ENCODE peak calls at places on chromosomes 12 and 14, in seven cellular contexts. D is IMR-90, G is H1, E is WTC11, K is A549, Q is HepG2, I is K562. N is an unnamed sample.

GRCh38 chr12:68252077-68252476 is 1.3 kb downstream of the IL22 start:
- DNase-seq in D (no peak), G (no peak), E (no peak), K (no peak), Q (no peak), I (no peak), N (no peak)

GRCh38 chr12:91695964-91696363 is 449.7 kb downstream of the BTG1 start:
- DNase-seq in D (no peak), G (no peak), E (no peak), K (no peak), Q (no peak), I (no peak), N (peak; percentile 32)

GRCh38 chr12:75579552-75579951 is 68.1 kb upstream of the KRR1 start:
- DNase-seq in D (no peak), G (no peak), E (no peak), K (no peak), Q (no peak), I (no peak), N (no peak)

GRCh38 chr12:49971141-49971540 is 1.6 kb upstream of the AQP6 start:
- DNase-seq in D (no peak), G (no peak), E (no peak), K (no peak), Q (no peak), I (no peak), N (no peak)

GRCh38 chr12:125340791-125341190 is 275.6 kb downstream of the AACS start:
- DNase-seq in D (peak; percentile 52), G (no peak), E (no peak), K (peak; percentile 11), Q (peak; percentile 3), I (no peak), N (no peak)

GRCh38 chr12:78096909-78097597 is 266.4 kb downstream of the NAV3 start:
- DNase-seq in D (peak; percentile 69), G (no peak), E (no peak), K (no peak), Q (no peak), I (no peak), N (peak; percentile 60)

GRCh38 chr12:114240288-114240687 is 165.7 kb downstream of the TBX5 start:
- DNase-seq in D (no peak), G (no peak), E (no peak), K (no peak), Q (no peak), I (no peak), N (no peak)

GRCh38 chr14:73463411-73463810 is 5.1 kb upstream of the NUMB start:
- DNase-seq in D (peak; percentile 98), G (no peak), E (no peak), K (peak; percentile 52), Q (peak; percentile 56), I (peak; percentile 24), N (no peak)

GRCh38 chr12:113161415-113162016 is 12.0 kb downstream of the CFAP73 start:
- DNase-seq in D (no peak), G (peak; percentile 95), E (peak; percentile 97), K (peak; percentile 85), Q (no peak), I (peak; percentile 93), N (peak; percentile 95)

GRCh38 chr12:124241776-124242528 is 52.9 kb upstream of the RFLNA start:
- DNase-seq in D (no peak), G (no peak), E (no peak), K (no peak), Q (no peak), I (no peak), N (no peak)

GRCh38 chr12:69350002-69350626 is 1.9 kb downstream of the LYZ start:
- DNase-seq in D (no peak), G (no peak), E (no peak), K (no peak), Q (no peak), I (no peak), N (no peak)

GRCh38 chr12:7131502-7131866 is 1.3 kb downstream of the CLSTN3 start:
- DNase-seq in D (no peak), G (no peak), E (no peak), K (no peak), Q (no peak), I (no peak), N (peak; percentile 32)

GRCh38 chr14:61933021-61933420 is 170.8 kb downstream of the SNAPC1 start:
- DNase-seq in D (no peak), G (no peak), E (no peak), K (no peak), Q (no peak), I (no peak), N (no peak)

GRCh38 chr12:120352117-120352516 is 16.8 kb downstream of the MSI1 start:
- DNase-seq in D (peak; percentile 50), G (no peak), E (no peak), K (peak; percentile 64), Q (no peak), I (peak; percentile 30), N (no peak)

GRCh38 chr14:51488569-51489220 is 163.0 kb upstream of the FRMD6 start:
- DNase-seq in D (peak; percentile 31), G (no peak), E (no peak), K (no peak), Q (no peak), I (no peak), N (no peak)

GRCh38 chr12:52441320-52441911 is 7.2 kb upstream of the KRT75 start:
- DNase-seq in D (peak; percentile 2), G (no peak), E (no peak), K (peak; percentile 14), Q (peak; percentile 46), I (no peak), N (no peak)

GRCh38 chr12:89494411-89495231 is 30.0 kb downstream of the GALNT4 start:
- DNase-seq in D (peak; percentile 81), G (no peak), E (no peak), K (no peak), Q (no peak), I (peak; percentile 39), N (no peak)

GRCh38 chr14:78164226-78164853 is 5.8 kb upstream of the NRXN3 start:
- DNase-seq in D (no peak), G (peak; percentile 82), E (peak; percentile 83), K (peak; percentile 48), Q (peak; percentile 15), I (peak; percentile 35), N (peak; percentile 61)

GRCh38 chr14:101758913-101759593 is 2.5 kb upstream of the PPP2R5C start:
- DNase-seq in D (no peak), G (no peak), E (no peak), K (no peak), Q (no peak), I (no peak), N (no peak)

GRCh38 chr14:37384870-37385596 is 187.3 kb downstream of the MIPOL1 start:
- DNase-seq in D (no peak), G (no peak), E (no peak), K (peak; percentile 16), Q (peak; percentile 82), I (no peak), N (no peak)

GRCh38 chr14:76499399-76499798 is 123.5 kb downstream of the ESRRB start:
- DNase-seq in D (no peak), G (no peak), E (no peak), K (no peak), Q (no peak), I (no peak), N (no peak)

GRCh38 chr14:20503905-20504304 is 1.4 kb upstream of the RNASE10 start:
- DNase-seq in D (no peak), G (no peak), E (no peak), K (no peak), Q (no peak), I (no peak), N (no peak)

GRCh38 chr12:8057291-8057690 is 8.9 kb downstream of the C3AR1 start:
- DNase-seq in D (no peak), G (no peak), E (no peak), K (no peak), Q (no peak), I (no peak), N (no peak)

GRCh38 chr12:127306604-127307215 is 960.3 kb upstream of the TMEM132C start:
- DNase-seq in D (no peak), G (no peak), E (no peak), K (no peak), Q (no peak), I (no peak), N (no peak)

GRCh38 chr12:58388261-58388660 is 446.9 kb downstream of the ATP23 start:
- DNase-seq in D (no peak), G (no peak), E (no peak), K (no peak), Q (no peak), I (no peak), N (no peak)

GRCh38 chr14:63478024-63478423 is 65.2 kb downstream of the PPP2R5E start:
- DNase-seq in D (no peak), G (no peak), E (no peak), K (no peak), Q (no peak), I (no peak), N (no peak)

GRCh38 chr12:45991289-45992249 is 1.2 kb upstream of the SCAF11 start:
- DNase-seq in D (peak; percentile 43), G (peak; percentile 67), E (peak; percentile 71), K (peak; percentile 77), Q (peak; percentile 76), I (peak; percentile 89), N (peak; percentile 79)

GRCh38 chr12:29428630-29429029 is 47.7 kb upstream of the ERGIC2 start:
- DNase-seq in D (peak; percentile 84), G (no peak), E (no peak), K (peak; percentile 10), Q (no peak), I (peak; percentile 6), N (no peak)

GRCh38 chr12:121238086-121238485 is 28.2 kb downstream of the P2RX4 start:
- DNase-seq in D (no peak), G (no peak), E (no peak), K (no peak), Q (no peak), I (no peak), N (no peak)

GRCh38 chr12:105365231-105365630 is 34.7 kb downstream of the C12orf75 start:
- DNase-seq in D (no peak), G (peak; percentile 16), E (no peak), K (no peak), Q (no peak), I (no peak), N (no peak)
- TF ChIP-seq USF2 in D (no peak), G (no peak), E (no peak), K (no peak), Q (no peak), I (no peak), N (no peak)

GRCh38 chr14:69316449-69317391 is 56.8 kb downstream of the GALNT16 start:
- DNase-seq in D (peak; percentile 98), G (peak; percentile 41), E (peak; percentile 1), K (peak; percentile 85), Q (no peak), I (no peak), N (no peak)
- TF ChIP-seq USF2 in D (no peak), G (no peak), E (peak; percentile 44), K (no peak), Q (no peak), I (no peak), N (no peak)

GRCh38 chr12:3304436-3305135 is 186.4 kb upstream of the PRMT8 start:
- DNase-seq in D (peak; percentile 85), G (no peak), E (no peak), K (peak; percentile 41), Q (peak; percentile 80), I (no peak), N (no peak)
- TF ChIP-seq USF2 in D (peak; percentile 56), G (no peak), E (no peak), K (no peak), Q (no peak), I (no peak), N (no peak)

DNA sequence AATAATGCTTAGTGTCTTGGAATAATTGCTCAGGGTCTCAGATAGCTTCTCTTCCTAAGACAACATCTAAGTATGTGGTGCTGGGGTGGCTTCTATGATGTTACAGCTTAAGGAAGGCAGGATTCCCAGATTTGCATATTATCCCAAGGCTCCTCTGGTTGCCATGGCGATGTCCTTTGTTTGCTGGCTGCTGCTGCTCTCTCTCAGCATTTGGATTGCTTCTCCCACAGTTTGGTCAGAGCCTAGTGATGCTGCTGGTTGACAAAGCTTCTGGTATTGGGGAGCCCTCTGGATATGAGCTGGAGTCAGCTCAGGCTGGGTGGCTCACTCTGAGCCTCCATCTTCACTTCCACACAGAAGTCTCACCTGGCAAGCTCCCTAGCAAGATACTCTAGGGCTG is 56.4 kb upstream of the FBXO33 start:
- DNase-seq in D (peak; percentile 12), G (peak; percentile 58), E (peak; percentile 76), K (no peak), Q (no peak), I (no peak), N (no peak)
- TF ChIP-seq USF2 in D (no peak), G (no peak), E (no peak), K (no peak), Q (no peak), I (no peak), N (no peak)

N was measured in SK-N-SH.